ENCODE peak calls at places on chromosomes 2 and 18, in seven cellular contexts. C, S, Y, A, Z, U and H are unnamed samples.

GRCh38 chr2:113910110-113910717 is 20.3 kb downstream of the ACTR3 start:
- DNase-seq in C (no peak), S (no peak), Y (no peak), A (no peak), Z (no peak), U (no peak), H (no peak)

GRCh38 chr18:36296591-36297418 is 708 bp upstream of the FHOD3 start:
- DNase-seq in C (peak), S (peak), Y (peak), A (no peak), Z (peak), U (no peak), H (no peak)

GRCh38 chr2:229634574-229635185 is 79.7 kb downstream of the DNER start:
- DNase-seq in C (no peak), S (no peak), Y (peak), A (no peak), Z (no peak), U (no peak), H (no peak)

GRCh38 chr18:79902640-79903039 is 48.8 kb downstream of the SLC66A2 start:
- DNase-seq in C (no peak), S (no peak), Y (no peak), A (no peak), Z (no peak), U (no peak), H (no peak)

GRCh38 chr2:43825841-43826240 is 12.8 kb downstream of the ABCG5 start:
- DNase-seq in C (no peak), S (no peak), Y (no peak), A (no peak), Z (no peak), U (no peak), H (no peak)

GRCh38 chr2:85648619-85649018 is 19.4 kb downstream of the SFTPB start:
- DNase-seq in C (peak), S (peak), Y (no peak), A (no peak), Z (peak), U (peak), H (no peak)

GRCh38 chr2:172299741-172300140 is 127.6 kb upstream of the ITGA6 start:
- DNase-seq in C (no peak), S (peak), Y (no peak), A (no peak), Z (peak), U (no peak), H (no peak)

GRCh38 chr18:79139206-79139605 is 70.0 kb downstream of the ATP9B start:
- DNase-seq in C (no peak), S (no peak), Y (no peak), A (no peak), Z (no peak), U (no peak), H (no peak)

GRCh38 chr18:75358928-75359327 is 68.6 kb downstream of the SMIM21 start:
- DNase-seq in C (no peak), S (no peak), Y (no peak), A (no peak), Z (peak), U (no peak), H (no peak)

GRCh38 chr18:6219116-6219717 is 195.5 kb downstream of the L3MBTL4 start:
- DNase-seq in C (peak), S (peak), Y (no peak), A (no peak), Z (peak), U (peak), H (no peak)

GRCh38 chr18:70332694-70333093 is 43.8 kb downstream of the SOCS6 start:
- DNase-seq in C (no peak), S (peak), Y (no peak), A (no peak), Z (no peak), U (no peak), H (no peak)

GRCh38 chr18:69898241-69898861 is 49.3 kb downstream of the CD226 start:
- DNase-seq in C (peak), S (peak), Y (no peak), A (no peak), Z (no peak), U (no peak), H (no peak)

GRCh38 chr18:46152436-46152807 is 48.2 kb downstream of the HAUS1 start:
- DNase-seq in C (peak), S (peak), Y (no peak), A (no peak), Z (peak), U (no peak), H (no peak)

GRCh38 chr2:33978471-33978870 is 379.4 kb upstream of the FAM98A start:
- DNase-seq in C (no peak), S (no peak), Y (no peak), A (no peak), Z (no peak), U (no peak), H (no peak)

GRCh38 chr18:23203891-23204432 is 68.7 kb downstream of the CABLES1 start:
- DNase-seq in C (no peak), S (no peak), Y (no peak), A (no peak), Z (no peak), U (no peak), H (no peak)

GRCh38 chr18:54023471-54023870 is 201.0 kb downstream of the MBD2 start:
- DNase-seq in C (no peak), S (peak), Y (no peak), A (no peak), Z (no peak), U (no peak), H (no peak)

GRCh38 chr2:9370746-9371145 is 52.6 kb downstream of the ITGB1BP1 start:
- DNase-seq in C (no peak), S (no peak), Y (no peak), A (no peak), Z (no peak), U (no peak), H (no peak)

GRCh38 chr2:46747297-46747818 is 168.2 kb downstream of the MCFD2 start:
- DNase-seq in C (peak), S (no peak), Y (no peak), A (no peak), Z (no peak), U (no peak), H (no peak)

GRCh38 chr2:221674446-221674845 is 102.3 kb upstream of the EPHA4 start:
- DNase-seq in C (no peak), S (no peak), Y (no peak), A (no peak), Z (no peak), U (no peak), H (no peak)

GRCh38 chr2:217797661-217798069 is 205.1 kb downstream of the TNS1 start:
- DNase-seq in C (no peak), S (no peak), Y (no peak), A (no peak), Z (no peak), U (peak), H (peak)

GRCh38 chr18:4847066-4847465 is 350.0 kb downstream of the AKAIN1 start:
- DNase-seq in C (no peak), S (no peak), Y (no peak), A (no peak), Z (no peak), U (no peak), H (no peak)

GRCh38 chr2:186065491-186065890 is 326.9 kb downstream of the FSIP2 start:
- DNase-seq in C (no peak), S (no peak), Y (no peak), A (no peak), Z (no peak), U (no peak), H (no peak)

GRCh38 chr2:26590960-26591618 is 50.1 kb downstream of the CIB4 start:
- DNase-seq in C (no peak), S (no peak), Y (no peak), A (no peak), Z (no peak), U (no peak), H (no peak)

GRCh38 chr2:168639501-168639900 is 162.9 kb upstream of the NOSTRIN start:
- DNase-seq in C (no peak), S (no peak), Y (no peak), A (no peak), Z (peak), U (no peak), H (no peak)

GRCh38 chr18:23066504-23067039 is 68.7 kb upstream of the CABLES1 start:
- DNase-seq in C (no peak), S (no peak), Y (no peak), A (no peak), Z (no peak), U (no peak), H (no peak)

GRCh38 chr2:62741954-62742722 is 36.6 kb downstream of the EHBP1 start:
- DNase-seq in C (no peak), S (no peak), Y (no peak), A (no peak), Z (no peak), U (no peak), H (no peak)

GRCh38 chr2:157840568-157841156 is 35.5 kb downstream of the ACVR1 start:
- DNase-seq in C (no peak), S (no peak), Y (no peak), A (no peak), Z (no peak), U (no peak), H (no peak)